ENCODE peak calls at places on chromosome 1, in five cellular contexts. D is stomach, I is K562, Z is SK-N-SH, F is upper lobe of left lung. J is an unnamed sample.

GRCh38 chr1:171858701-171859100 is 17.4 kb downstream of the DNM3 start:
- DNase-seq in F (no peak), D (no peak), Z (no peak), I (no peak), J (no peak)

GRCh38 chr1:92623187-92623778 is 136.6 kb upstream of the GFI1 start:
- DNase-seq in D (no peak), I (no peak), F (no peak), Z (peak), J (no peak)

GRCh38 chr1:73803380-73803779 is 394.6 kb downstream of the LRRIQ3 start:
- DNase-seq in Z (no peak), F (no peak), I (no peak), D (no peak), J (no peak)

GRCh38 chr1:56095924-56096655 is 483.3 kb downstream of the PLPP3 start:
- DNase-seq in Z (no peak), I (no peak), D (no peak), F (no peak), J (peak)

GRCh38 chr1:89487972-89488371 is 36.7 kb upstream of the LRRC8B start:
- DNase-seq in Z (no peak), F (no peak), I (no peak), D (no peak), J (no peak)

GRCh38 chr1:244615301-244615700 is 37.6 kb upstream of the DESI2 start:
- DNase-seq in I (no peak), F (no peak), D (no peak), Z (no peak), J (no peak)

GRCh38 chr1:193060938-193061337 is 1.5 kb downstream of the RO60 start:
- DNase-seq in D (no peak), F (no peak), I (no peak), Z (peak), J (no peak)

GRCh38 chr1:231626535-231626950 is at the start of gene DISC1:
- DNase-seq in D (peak), F (peak), I (peak), Z (peak), J (peak)

GRCh38 chr1:50271968-50272578 is 151.2 kb downstream of the DMRTA2 start:
- DNase-seq in I (peak), D (peak), F (peak), Z (peak), J (no peak)

GRCh38 chr1:100352267-100353072 is at the start of gene CDC14A:
- DNase-seq in I (peak), F (peak), D (peak), Z (peak), J (peak)
- TF ChIP-seq EP300 in I (no peak), F (no peak), D (no peak), Z (no peak), J (no peak)

GRCh38 chr1:203545032-203545816 is 51.3 kb downstream of the OPTC start:
- DNase-seq in Z (no peak), F (no peak), I (no peak), D (no peak), J (no peak)
- TF ChIP-seq POLR2AphosphoS5 in Z (no peak), F (no peak), I (no peak), D (no peak), J (no peak)

GRCh38 chr1:152441756-152442155 is 27.7 kb upstream of the CRNN start:
- DNase-seq in I (no peak), Z (no peak), F (no peak), D (no peak), J (no peak)

GRCh38 chr1:152442291-152442690 is 28.2 kb upstream of the CRNN start:
- DNase-seq in F (no peak), Z (no peak), I (no peak), D (no peak), J (no peak)

GRCh38 chr1:152440635-152441471 is 26.8 kb upstream of the CRNN start:
- DNase-seq in Z (peak), I (peak), F (peak), D (peak), J (peak)

GRCh38 chr1:152444045-152444444 is 30.0 kb upstream of the CRNN start:
- DNase-seq in I (no peak), F (no peak), Z (no peak), D (no peak), J (no peak)

GRCh38 chr1:152442765-152443164 is 28.7 kb upstream of the CRNN start:
- DNase-seq in D (no peak), Z (no peak), I (no peak), F (peak), J (peak)
- TF ChIP-seq EP300 in D (no peak), Z (no peak), I (no peak), F (no peak), J (no peak)

DNA sequence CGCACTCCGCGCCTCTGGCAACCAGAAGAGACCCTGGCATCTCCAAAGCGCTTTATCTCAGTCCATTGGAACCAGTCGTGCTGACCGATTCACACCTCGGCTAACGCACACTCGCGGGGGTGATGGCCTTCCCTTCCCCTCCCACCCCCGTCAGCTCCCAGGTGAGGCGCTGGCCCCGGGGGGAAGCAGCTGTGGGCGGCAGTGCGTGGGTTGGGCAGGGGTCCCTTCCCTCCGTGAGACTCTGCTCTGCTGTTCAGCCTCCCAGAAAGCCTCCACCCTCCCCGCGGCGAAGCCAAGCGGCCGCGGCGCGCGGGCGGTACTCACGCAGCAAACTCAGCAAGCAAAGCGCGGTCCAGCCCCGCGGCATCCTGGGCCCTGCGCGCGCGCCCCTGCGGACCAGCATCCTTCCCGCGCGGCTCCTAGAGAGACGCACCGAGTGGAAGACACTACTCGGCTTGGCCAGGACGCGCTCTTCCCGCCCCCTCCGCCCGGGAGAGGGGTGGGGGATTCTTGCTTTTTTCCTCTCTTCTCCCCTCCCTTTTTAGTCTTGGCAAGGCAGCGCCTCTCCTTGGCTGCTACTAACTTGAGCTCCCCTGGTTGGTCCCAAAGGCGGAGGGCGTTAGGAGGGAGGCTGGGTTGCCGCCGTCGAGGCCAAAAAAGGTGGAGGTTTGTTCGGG is at the start of gene CD34:
- DNase-seq in Z (peak), F (no peak), D (no peak), I (no peak), J (peak)
- TF ChIP-seq POLR2AphosphoS5 in Z (no peak), F (no peak), D (peak), I (no peak), J (peak)

GRCh38 chr1:72431810-72432209 is 149.5 kb upstream of the NEGR1 start:
- DNase-seq in D (no peak), I (no peak), F (no peak), Z (no peak), J (no peak)

GRCh38 chr1:72435025-72435424 is 152.7 kb upstream of the NEGR1 start:
- DNase-seq in D (no peak), I (no peak), Z (no peak), F (no peak), J (no peak)

GRCh38 chr1:72432645-72433267 is 150.4 kb upstream of the NEGR1 start:
- DNase-seq in F (no peak), I (no peak), Z (no peak), D (no peak), J (no peak)

GRCh38 chr1:72434070-72434469 is 151.7 kb upstream of the NEGR1 start:
- DNase-seq in I (no peak), F (no peak), D (no peak), Z (no peak), J (no peak)

GRCh38 chr1:72433591-72433990 is 151.3 kb upstream of the NEGR1 start:
- DNase-seq in D (no peak), Z (no peak), I (no peak), F (no peak), J (no peak)
- TF ChIP-seq EP300 in D (no peak), Z (no peak), I (no peak), F (no peak), J (no peak)

J was measured in sigmoid colon.